ENCODE peak calls at places on chromosome 6, in nine cellular contexts. Z is neural crest cell; R is CD8-positive, alpha-beta T cell; H is CD4-positive, alpha-beta T cell; W is kidney; J is GM20000; P is foreskin fibroblast; E is heart left ventricle; M is bronchial epithelial cell. S is an unnamed sample.
A peak's percentile ranks its signal among the peaks of the same experiment; 100 is the strongest.

GRCh38 chr6:33018904-33019303 is 9.5 kb upstream of the HLA-DOA start:
- DNase-seq in Z (no peak), R (no peak), H (no peak), W (peak; percentile 83), J (peak; percentile 71), P (peak; percentile 63), E (peak; percentile 77), M (peak; percentile 21), S (no peak)

GRCh38 chr6:16776394-16777017 is 15.2 kb upstream of the ATXN1 start:
- DNase-seq in Z (no peak), R (no peak), H (no peak), W (no peak), J (no peak), P (peak; percentile 34), E (no peak), M (no peak), S (no peak)

GRCh38 chr6:153117986-153118886 is 12.8 kb downstream of the RGS17 start:
- DNase-seq in Z (no peak), R (no peak), H (no peak), W (no peak), J (peak; percentile 48), P (peak; percentile 87), E (no peak), M (peak; percentile 96), S (no peak)

GRCh38 chr6:26520088-26520839 is 17.9 kb upstream of the HMGN4 start:
- DNase-seq in Z (no peak), R (no peak), H (no peak), W (peak; percentile 83), J (no peak), P (no peak), E (no peak), M (peak; percentile 46), S (no peak)

GRCh38 chr6:2688416-2689064 is 62.2 kb downstream of the MYLK4 start:
- DNase-seq in Z (no peak), R (no peak), H (no peak), W (no peak), J (peak; percentile 41), P (peak; percentile 86), E (no peak), M (peak; percentile 84), S (no peak)

GRCh38 chr6:157150076-157150475 is 173.2 kb downstream of the TMEM242 start:
- DNase-seq in Z (no peak), R (no peak), H (no peak), W (no peak), J (no peak), P (no peak), E (no peak), M (no peak), S (no peak)

GRCh38 chr6:117605169-117605826 is 3.0 kb upstream of the GOPC start:
- DNase-seq in Z (peak; percentile 41), R (no peak), H (peak; percentile 15), W (no peak), J (peak; percentile 70), P (peak; percentile 87), E (peak; percentile 21), M (peak; percentile 75), S (peak; percentile 52)

GRCh38 chr6:43396408-43397149 is 27.1 kb upstream of the ZNF318 start:
- DNase-seq in Z (no peak), R (no peak), H (no peak), W (no peak), J (no peak), P (no peak), E (no peak), M (peak; percentile 58), S (no peak)

GRCh38 chr6:157261606-157262005 is 61.7 kb downstream of the TMEM242 start:
- DNase-seq in Z (no peak), R (no peak), H (no peak), W (no peak), J (no peak), P (no peak), E (no peak), M (no peak), S (peak; percentile 37)

GRCh38 chr6:83546636-83547035 is 34.3 kb downstream of the PRSS35 start:
- DNase-seq in Z (no peak), R (no peak), H (no peak), W (no peak), J (no peak), P (no peak), E (no peak), M (peak; percentile 48), S (no peak)

GRCh38 chr6:168905451-168906090 is 348.1 kb downstream of the THBS2 start:
- DNase-seq in Z (no peak), R (no peak), H (no peak), W (no peak), J (no peak), P (peak; percentile 7), E (no peak), M (no peak), S (no peak)

GRCh38 chr6:3852391-3852790 is 3.2 kb downstream of the FAM50B start:
- DNase-seq in Z (no peak), R (no peak), H (no peak), W (no peak), J (no peak), P (no peak), E (no peak), M (no peak), S (no peak)

DNA sequence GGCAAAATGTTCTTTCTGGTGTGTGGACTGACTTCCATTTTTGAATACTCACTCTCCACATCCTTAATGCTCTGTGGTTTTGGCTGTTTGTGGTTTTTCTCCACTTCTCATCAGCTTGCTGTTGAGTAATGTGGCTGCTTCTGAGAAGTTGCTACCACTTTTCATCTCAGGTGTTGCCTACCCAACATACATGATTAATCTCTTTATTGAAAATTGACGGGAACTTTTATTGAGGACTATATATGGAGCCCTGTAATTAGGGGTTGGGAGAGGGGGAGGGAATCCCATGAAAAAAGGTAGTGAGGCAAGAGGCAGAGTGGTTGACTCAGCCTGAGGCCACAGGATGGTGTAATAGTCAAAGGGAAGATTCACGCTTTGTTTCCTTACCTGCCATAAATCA is 17.6 kb downstream of the IL22RA2 start:
- DNase-seq in Z (no peak), R (no peak), H (no peak), W (no peak), J (peak; percentile 37), P (peak; percentile 41), E (no peak), M (peak; percentile 80), S (no peak)
- TF ChIP-seq CTCF in Z (no peak), R (no peak), H (no peak), W (no peak), J (no peak), P (no peak), E (no peak), M (no peak), S (no peak)

DNA sequence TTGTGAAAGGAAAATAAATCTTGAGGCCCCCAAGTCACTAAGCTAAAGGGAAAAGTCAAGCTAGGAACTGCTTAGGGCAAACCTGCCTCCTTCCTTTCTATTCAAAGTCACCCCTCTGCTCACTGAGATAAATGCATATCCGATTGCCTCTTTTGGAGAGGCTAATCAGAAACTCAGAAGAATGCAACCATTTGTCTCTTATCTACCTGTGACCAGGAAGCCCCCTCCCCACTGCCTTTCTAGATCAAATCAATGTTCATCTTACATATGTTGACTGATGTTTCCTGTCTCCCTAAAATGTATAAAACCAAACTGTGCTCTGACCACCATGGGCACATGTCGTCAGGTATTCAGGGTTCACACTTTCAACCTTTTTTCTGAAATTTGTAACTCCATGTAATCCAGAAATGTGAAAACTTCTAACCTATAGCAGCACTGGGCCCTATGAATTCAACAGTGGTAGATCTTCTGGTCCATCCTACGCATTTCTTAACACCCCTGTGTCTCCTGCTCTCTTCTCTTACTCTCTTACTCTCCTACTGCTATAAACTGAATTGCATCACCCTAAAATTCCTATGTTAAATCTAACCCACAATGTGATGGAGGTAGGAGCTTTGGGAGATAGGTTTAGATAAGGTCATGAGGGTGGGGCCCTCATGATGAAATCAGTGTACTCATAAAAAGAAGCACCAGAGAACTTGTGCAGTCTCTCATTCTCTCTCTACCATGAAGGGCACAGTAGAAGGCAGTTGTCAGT is 89.3 kb downstream of the EPB41L2 start:
- DNase-seq in Z (no peak), R (no peak), H (no peak), W (no peak), J (no peak), P (no peak), E (no peak), M (no peak), S (no peak)
- TF ChIP-seq CTCF in Z (no peak), R (no peak), H (no peak), W (no peak), J (no peak), P (no peak), E (no peak), M (no peak), S (no peak)

GRCh38 chr6:112176175-112176574 is 78.2 kb downstream of the LAMA4 start:
- DNase-seq in Z (no peak), R (no peak), H (no peak), W (no peak), J (no peak), P (no peak), E (no peak), M (no peak), S (no peak)

GRCh38 chr6:112177081-112177480 is 77.3 kb downstream of the LAMA4 start:
- DNase-seq in Z (no peak), R (no peak), H (no peak), W (no peak), J (no peak), P (no peak), E (no peak), M (no peak), S (no peak)

GRCh38 chr6:112172540-112172939 is 81.8 kb downstream of the LAMA4 start:
- DNase-seq in Z (no peak), R (no peak), H (no peak), W (no peak), J (no peak), P (no peak), E (no peak), M (no peak), S (no peak)

GRCh38 chr6:112178846-112179245 is 75.5 kb downstream of the LAMA4 start:
- DNase-seq in Z (no peak), R (no peak), H (no peak), W (no peak), J (no peak), P (no peak), E (no peak), M (no peak), S (no peak)

DNA sequence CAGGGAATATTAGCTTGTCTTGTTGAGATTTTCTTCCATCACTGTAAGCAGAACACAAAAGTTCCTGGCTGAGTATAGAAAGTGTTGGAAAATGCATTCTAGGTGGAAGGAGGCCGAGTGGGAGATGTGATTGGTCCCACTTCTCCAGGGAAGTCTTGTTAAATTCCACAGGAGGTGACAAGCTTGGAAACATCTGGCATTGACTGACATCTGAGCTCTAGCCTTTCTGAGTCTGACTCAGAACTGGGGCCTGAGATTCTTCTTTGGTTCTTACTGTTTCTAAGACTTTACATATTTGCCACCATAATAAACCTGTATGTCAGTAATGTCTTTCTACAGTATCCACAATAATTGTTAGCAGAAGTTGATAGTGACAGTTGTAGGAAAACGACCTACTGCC is 81.0 kb downstream of the LAMA4 start:
- DNase-seq in Z (no peak), R (no peak), H (no peak), W (no peak), J (no peak), P (peak; percentile 42), E (no peak), M (no peak), S (no peak)
- TF ChIP-seq CTCF in Z (no peak), R (no peak), H (no peak), W (no peak), J (no peak), P (no peak), E (no peak), M (no peak), S (no peak)

DNA sequence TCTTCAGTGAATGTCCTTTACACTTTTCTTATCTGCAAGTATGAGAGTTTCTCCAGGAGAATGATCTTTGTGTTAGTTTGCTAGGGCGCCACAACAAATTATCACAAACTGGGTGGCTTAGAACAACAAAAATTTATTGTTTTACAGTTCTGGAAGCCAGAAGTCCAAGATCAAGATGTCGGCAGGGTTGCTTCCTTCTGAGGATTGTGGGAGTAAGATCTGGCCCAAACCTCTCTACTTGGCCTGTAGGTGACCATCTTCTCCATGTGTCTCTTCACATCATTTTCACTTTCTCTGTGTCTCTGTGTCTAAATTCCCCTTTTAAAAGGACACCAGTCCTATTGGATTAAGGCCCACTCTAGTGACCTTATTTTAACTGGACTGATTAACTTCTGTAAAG is 103.0 kb downstream of the ADTRP start:
- DNase-seq in Z (no peak), R (no peak), H (no peak), W (no peak), J (no peak), P (no peak), E (no peak), M (peak; percentile 25), S (no peak)
- TF ChIP-seq CTCF in Z (peak; percentile 31), R (no peak), H (no peak), W (no peak), J (no peak), P (peak; percentile 16), E (no peak), M (peak; percentile 43), S (no peak)